ENCODE peak calls at places on chromosomes 13 and 19, in four cellular contexts. One of them, this sample, is unnamed.

GRCh38 chr19:12752056-12752781 is 628 bp downstream of the BEST2 start:
- DNase-seq in astrocyte of the spinal cord: no peak
- DNase-seq in BJ: no peak
- DNase-seq in heart right ventricle: no peak
- DNase-seq in this sample: no peak

GRCh38 chr13:85816413-85816812 is 17.2 kb upstream of the SLITRK6 start:
- DNase-seq in astrocyte of the spinal cord: no peak
- DNase-seq in heart right ventricle: no peak
- DNase-seq in BJ: no peak
- DNase-seq in this sample: no peak

GRCh38 chr13:70585109-70585508 is 476.9 kb upstream of the KLHL1 start:
- DNase-seq in heart right ventricle: no peak
- DNase-seq in BJ: no peak
- DNase-seq in astrocyte of the spinal cord: no peak
- DNase-seq in this sample: no peak

GRCh38 chr13:82636119-82636518 is 1246.2 kb downstream of the SLITRK1 start:
- DNase-seq in astrocyte of the spinal cord: no peak
- DNase-seq in heart right ventricle: no peak
- DNase-seq in BJ: no peak
- DNase-seq in this sample: no peak

GRCh38 chr13:46340631-46341111 is 46.4 kb downstream of the RUBCNL start:
- DNase-seq in heart right ventricle: no peak
- DNase-seq in astrocyte of the spinal cord: no peak
- DNase-seq in BJ: no peak
- DNase-seq in this sample: no peak

GRCh38 chr19:21586341-21587116 is 81.1 kb downstream of the ZNF429 start:
- DNase-seq in heart right ventricle: peak
- DNase-seq in astrocyte of the spinal cord: no peak
- DNase-seq in BJ: no peak
- DNase-seq in this sample: no peak

GRCh38 chr19:56601375-56601774 is 6.3 kb downstream of the ZNF71 start:
- DNase-seq in astrocyte of the spinal cord: no peak
- DNase-seq in heart right ventricle: no peak
- DNase-seq in BJ: no peak
- DNase-seq in this sample: no peak

GRCh38 chr13:99371956-99372355 is 64.8 kb upstream of the GPR183 start:
- DNase-seq in BJ: no peak
- DNase-seq in astrocyte of the spinal cord: no peak
- DNase-seq in heart right ventricle: no peak
- DNase-seq in this sample: no peak

GRCh38 chr13:43397110-43397509 is 373.7 kb downstream of the DNAJC15 start:
- DNase-seq in BJ: no peak
- DNase-seq in heart right ventricle: no peak
- DNase-seq in astrocyte of the spinal cord: peak
- DNase-seq in this sample: peak

GRCh38 chr19:30088567-30088966 is 146.5 kb downstream of the URI1 start:
- DNase-seq in astrocyte of the spinal cord: no peak
- DNase-seq in BJ: no peak
- DNase-seq in heart right ventricle: no peak
- DNase-seq in this sample: no peak

GRCh38 chr19:55549500-55550320 is 4.4 kb upstream of the SBK3 start:
- DNase-seq in BJ: peak
- DNase-seq in heart right ventricle: no peak
- DNase-seq in astrocyte of the spinal cord: peak
- DNase-seq in this sample: peak

GRCh38 chr13:36332986-36333385 is 13.2 kb downstream of the SPART start:
- DNase-seq in BJ: no peak
- DNase-seq in astrocyte of the spinal cord: peak
- DNase-seq in heart right ventricle: no peak
- DNase-seq in this sample: no peak

GRCh38 chr13:37102896-37103295 is 2.6 kb downstream of the CSNK1A1L start:
- DNase-seq in heart right ventricle: no peak
- DNase-seq in astrocyte of the spinal cord: no peak
- DNase-seq in BJ: no peak
- DNase-seq in this sample: no peak

GRCh38 chr13:30145709-30146367 is 161.5 kb downstream of the KATNAL1 start:
- DNase-seq in heart right ventricle: no peak
- DNase-seq in astrocyte of the spinal cord: no peak
- DNase-seq in BJ: no peak
- DNase-seq in this sample: no peak

GRCh38 chr19:38190793-38191192 is 33.2 kb downstream of the DPF1 start:
- DNase-seq in astrocyte of the spinal cord: no peak
- DNase-seq in BJ: no peak
- DNase-seq in heart right ventricle: no peak
- DNase-seq in this sample: no peak

GRCh38 chr13:23966691-23967615 is 69.7 kb upstream of the C1QTNF9B start:
- DNase-seq in astrocyte of the spinal cord: no peak
- DNase-seq in heart right ventricle: no peak
- DNase-seq in BJ: no peak
- DNase-seq in this sample: no peak
- H3K4me3 ChIP-seq in astrocyte of the spinal cord: no peak
- H3K4me3 ChIP-seq in heart right ventricle: peak
- H3K4me3 ChIP-seq in BJ: no peak
- H3K4me3 ChIP-seq in this sample: no peak

GRCh38 chr19:10872551-10873107 is 1.3 kb downstream of the CARM1 start:
- DNase-seq in astrocyte of the spinal cord: no peak
- DNase-seq in BJ: no peak
- DNase-seq in heart right ventricle: no peak
- DNase-seq in this sample: no peak
- H3K4me3 ChIP-seq in astrocyte of the spinal cord: peak
- H3K4me3 ChIP-seq in BJ: peak
- H3K4me3 ChIP-seq in heart right ventricle: peak
- H3K4me3 ChIP-seq in this sample: peak

DNA sequence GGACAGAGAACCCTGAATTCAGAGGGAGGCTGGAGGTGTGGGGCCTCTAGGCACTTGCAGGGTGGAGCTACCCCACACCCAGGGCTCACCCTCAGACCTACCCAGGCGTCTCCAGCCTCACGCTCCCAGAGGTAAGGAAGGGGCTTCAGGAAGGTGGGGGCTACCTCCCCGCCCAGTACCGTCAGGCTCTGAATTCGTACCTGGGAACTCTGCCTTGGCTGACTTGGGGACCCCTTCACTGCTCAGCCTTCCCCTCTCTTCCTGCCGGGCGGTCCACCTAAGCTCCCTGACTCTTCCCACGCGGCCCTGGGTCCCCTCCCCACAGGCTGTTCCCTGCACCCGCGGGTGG is 28.5 kb upstream of the PARP4 start:
- DNase-seq in astrocyte of the spinal cord: no peak
- DNase-seq in BJ: no peak
- DNase-seq in heart right ventricle: no peak
- DNase-seq in this sample: no peak
- H3K4me3 ChIP-seq in astrocyte of the spinal cord: peak
- H3K4me3 ChIP-seq in BJ: no peak
- H3K4me3 ChIP-seq in heart right ventricle: peak
- H3K4me3 ChIP-seq in this sample: peak

GRCh38 chr19:3433805-3434540 is 46.4 kb downstream of the SMIM24 start:
- DNase-seq in astrocyte of the spinal cord: no peak
- DNase-seq in heart right ventricle: no peak
- DNase-seq in BJ: no peak
- DNase-seq in this sample: no peak
- H3K4me3 ChIP-seq in astrocyte of the spinal cord: no peak
- H3K4me3 ChIP-seq in heart right ventricle: no peak
- H3K4me3 ChIP-seq in BJ: no peak
- H3K4me3 ChIP-seq in this sample: no peak

GRCh38 chr13:55577082-55577846 is 1563.5 kb upstream of the PRR20A start:
- DNase-seq in BJ: no peak
- DNase-seq in heart right ventricle: no peak
- DNase-seq in astrocyte of the spinal cord: no peak
- DNase-seq in this sample: no peak

GRCh38 chr13:55577847-55578210 is 1562.9 kb upstream of the PRR20A start:
- DNase-seq in astrocyte of the spinal cord: no peak
- DNase-seq in BJ: no peak
- DNase-seq in heart right ventricle: no peak
- DNase-seq in this sample: no peak

GRCh38 chr13:55572862-55573261 is 1567.9 kb upstream of the PRR20A start:
- DNase-seq in heart right ventricle: no peak
- DNase-seq in astrocyte of the spinal cord: no peak
- DNase-seq in BJ: no peak
- DNase-seq in this sample: no peak

GRCh38 chr13:55573565-55573964 is 1567.2 kb upstream of the PRR20A start:
- DNase-seq in BJ: no peak
- DNase-seq in astrocyte of the spinal cord: no peak
- DNase-seq in heart right ventricle: no peak
- DNase-seq in this sample: no peak

DNA sequence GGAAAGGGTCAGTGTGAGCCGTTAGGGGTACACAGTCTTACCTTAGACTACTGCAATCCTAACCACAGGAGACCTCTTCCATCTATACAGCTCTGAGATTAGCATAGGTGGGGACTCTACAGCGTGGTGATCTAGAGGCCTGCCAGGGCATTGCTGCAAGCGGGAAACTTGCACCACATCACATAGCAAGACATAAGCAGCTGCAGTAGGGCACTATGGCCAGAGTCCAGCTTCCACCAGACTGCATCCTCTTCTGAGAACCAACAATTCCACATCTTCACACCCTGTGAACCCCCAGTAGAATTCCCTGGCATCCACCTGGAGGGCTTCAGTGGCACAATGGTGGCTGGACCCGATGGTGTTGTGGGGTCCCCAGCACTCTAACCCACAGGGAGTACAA is 1564.3 kb upstream of the PRR20A start:
- DNase-seq in BJ: no peak
- DNase-seq in heart right ventricle: no peak
- DNase-seq in astrocyte of the spinal cord: no peak
- DNase-seq in this sample: no peak
- H3K4me3 ChIP-seq in BJ: no peak
- H3K4me3 ChIP-seq in heart right ventricle: no peak
- H3K4me3 ChIP-seq in astrocyte of the spinal cord: no peak
- H3K4me3 ChIP-seq in this sample: no peak

GRCh38 chr19:566403-566802 is 6.0 kb upstream of the BSG start:
- DNase-seq in astrocyte of the spinal cord: no peak
- DNase-seq in BJ: peak
- DNase-seq in heart right ventricle: no peak
- DNase-seq in this sample: no peak
- H3K4me3 ChIP-seq in astrocyte of the spinal cord: no peak
- H3K4me3 ChIP-seq in BJ: no peak
- H3K4me3 ChIP-seq in heart right ventricle: no peak
- H3K4me3 ChIP-seq in this sample: no peak

GRCh38 chr19:2273356-2274184 is 8.4 kb downstream of the PEAK3 start:
- DNase-seq in astrocyte of the spinal cord: peak
- DNase-seq in BJ: no peak
- DNase-seq in heart right ventricle: peak
- DNase-seq in this sample: no peak
- H3K4me3 ChIP-seq in astrocyte of the spinal cord: peak
- H3K4me3 ChIP-seq in BJ: peak
- H3K4me3 ChIP-seq in heart right ventricle: peak
- H3K4me3 ChIP-seq in this sample: peak

GRCh38 chr19:35151273-35152065 is 3.1 kb upstream of the FXYD5 start:
- DNase-seq in astrocyte of the spinal cord: no peak
- DNase-seq in heart right ventricle: no peak
- DNase-seq in BJ: no peak
- DNase-seq in this sample: no peak
- H3K4me3 ChIP-seq in astrocyte of the spinal cord: no peak
- H3K4me3 ChIP-seq in heart right ventricle: no peak
- H3K4me3 ChIP-seq in BJ: no peak
- H3K4me3 ChIP-seq in this sample: no peak

GRCh38 chr19:36182612-36183454 is 30.6 kb upstream of the COX7A1 start:
- DNase-seq in heart right ventricle: no peak
- DNase-seq in BJ: no peak
- DNase-seq in astrocyte of the spinal cord: peak
- DNase-seq in this sample: no peak

GRCh38 chr19:36183455-36183741 is 31.1 kb downstream of the ZNF565 start:
- DNase-seq in BJ: no peak
- DNase-seq in astrocyte of the spinal cord: no peak
- DNase-seq in heart right ventricle: no peak
- DNase-seq in this sample: no peak
- H3K4me3 ChIP-seq in BJ: no peak
- H3K4me3 ChIP-seq in astrocyte of the spinal cord: no peak
- H3K4me3 ChIP-seq in heart right ventricle: no peak
- H3K4me3 ChIP-seq in this sample: no peak

DNA sequence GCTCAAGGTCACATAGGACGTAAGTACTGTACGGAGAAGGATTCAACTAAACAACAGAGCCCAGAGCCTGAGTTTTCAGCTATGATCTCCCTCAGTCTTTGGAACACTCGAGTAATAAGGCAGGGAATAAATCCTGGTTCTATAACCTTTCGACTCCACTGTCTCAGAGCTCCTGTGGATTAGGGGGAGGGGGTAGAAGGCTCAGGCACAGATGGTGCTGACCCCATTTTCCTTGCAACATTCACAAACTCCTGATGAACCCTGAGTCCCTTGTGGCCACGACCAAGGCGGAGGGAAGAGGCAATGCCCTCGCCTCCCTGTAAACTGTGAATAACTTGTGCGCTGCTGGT is 21.3 kb downstream of the NOVA2 start:
- DNase-seq in astrocyte of the spinal cord: no peak
- DNase-seq in BJ: no peak
- DNase-seq in heart right ventricle: no peak
- DNase-seq in this sample: no peak
- H3K4me3 ChIP-seq in astrocyte of the spinal cord: no peak
- H3K4me3 ChIP-seq in BJ: no peak
- H3K4me3 ChIP-seq in heart right ventricle: no peak
- H3K4me3 ChIP-seq in this sample: no peak

This sample was measured in skeletal muscle cell.